ENCODE peak calls at places on chromosomes 16 and 17, in ten cellular contexts. L is NCI-H1417 treated with DMSO at 0.1 percent for 48 hours; N is ecto neural progenitor cell; I is hypothalamus; B is mucosa of descending colon; R is AG04450; J is Panc1; A is CD8-positive, alpha-beta memory T cell; S is cardiac fibroblast; C is HEK293T. H is an unnamed sample.

GRCh38 chr16:83887088-83887487 is 11.8 kb upstream of the MLYCD start:
- DNase-seq in C (no peak), S (peak), B (no peak), N (no peak), L (no peak), A (no peak), R (no peak), I (peak), J (no peak), H (no peak)

GRCh38 chr16:29996773-29997250 is 771 bp downstream of the INO80E start:
- DNase-seq in L (no peak), C (no peak), J (no peak), N (no peak), B (no peak), R (no peak), A (no peak), S (no peak), I (no peak), H (no peak)

GRCh38 chr16:58885528-58886170 is 151.5 kb upstream of the GOT2 start:
- DNase-seq in C (no peak), S (no peak), R (no peak), N (no peak), B (no peak), J (no peak), I (no peak), L (no peak), A (no peak), H (no peak)

GRCh38 chr17:59825533-59826316 is 67.0 kb downstream of the TUBD1 start:
- DNase-seq in B (no peak), N (no peak), I (no peak), R (no peak), S (peak), A (no peak), L (no peak), C (no peak), J (no peak), H (peak)

GRCh38 chr16:85460983-85461813 is 151.9 kb upstream of the GSE1 start:
- DNase-seq in I (no peak), J (no peak), S (peak), N (no peak), L (no peak), B (no peak), R (peak), C (no peak), A (no peak), H (no peak)

GRCh38 chr17:10171057-10171456 is 27.3 kb downstream of the GAS7 start:
- DNase-seq in N (no peak), C (no peak), I (no peak), R (no peak), L (no peak), A (no peak), J (no peak), B (no peak), S (no peak), H (no peak)

GRCh38 chr16:68366062-68366461 is 55.2 kb downstream of the PRMT7 start:
- DNase-seq in A (no peak), S (no peak), R (no peak), B (peak), I (no peak), L (no peak), N (no peak), C (no peak), J (no peak), H (no peak)

GRCh38 chr16:405548-406506 is 4.1 kb downstream of the DECR2 start:
- DNase-seq in A (no peak), C (no peak), B (no peak), I (no peak), N (no peak), J (no peak), R (no peak), S (no peak), L (no peak), H (no peak)

GRCh38 chr17:29909604-29910003 is 20.4 kb downstream of the SSH2 start:
- DNase-seq in C (no peak), A (no peak), L (no peak), B (no peak), J (no peak), I (no peak), R (no peak), N (no peak), S (peak), H (no peak)

GRCh38 chr17:57650548-57650947 is 94.6 kb downstream of the CCDC182 start:
- DNase-seq in B (no peak), R (no peak), C (no peak), I (no peak), A (no peak), S (no peak), L (no peak), N (no peak), J (no peak), H (no peak)

GRCh38 chr17:14149751-14150150 is 80.4 kb downstream of the COX10 start:
- DNase-seq in B (no peak), A (no peak), I (no peak), L (no peak), J (no peak), C (no peak), R (no peak), S (no peak), N (no peak), H (no peak)

GRCh38 chr17:47704116-47704515 is 10.2 kb downstream of the TBKBP1 start:
- DNase-seq in A (no peak), I (no peak), C (no peak), B (peak), S (no peak), J (no peak), L (no peak), N (no peak), R (no peak), H (no peak)

GRCh38 chr16:3282103-3282746 is 1.1 kb upstream of the ZNF263 start:
- DNase-seq in L (no peak), B (no peak), R (no peak), A (no peak), C (peak), S (no peak), I (no peak), N (no peak), J (no peak), H (no peak)

GRCh38 chr17:68302066-68302564 is 10.8 kb downstream of the ARSG start:
- DNase-seq in C (no peak), I (no peak), A (no peak), L (no peak), J (no peak), S (peak), R (no peak), B (no peak), N (no peak), H (no peak)

GRCh38 chr16:85072947-85073346 is 39.3 kb downstream of the CIBAR2 start:
- DNase-seq in R (peak), I (no peak), B (no peak), C (no peak), A (no peak), J (no peak), S (peak), N (no peak), L (no peak), H (peak)

GRCh38 chr17:66343531-66344078 is 41.2 kb downstream of the PRKCA start:
- DNase-seq in R (no peak), L (no peak), I (no peak), C (no peak), S (peak), N (no peak), A (no peak), B (no peak), J (no peak), H (no peak)

GRCh38 chr16:70453891-70454220 is 539 bp upstream of the FCSK start:
- DNase-seq in R (no peak), J (peak), C (peak), N (no peak), S (no peak), B (no peak), I (peak), L (no peak), A (peak), H (no peak)

GRCh38 chr16:69618307-69618706 is 52.5 kb downstream of the NFAT5 start:
- DNase-seq in J (no peak), B (no peak), L (no peak), C (no peak), A (no peak), S (peak), N (no peak), I (no peak), R (no peak), H (no peak)

GRCh38 chr17:70168979-70169706 is at the start of gene KCNJ2:
- DNase-seq in B (peak), L (peak), C (peak), A (no peak), J (no peak), S (peak), R (no peak), I (peak), N (peak), H (no peak)

GRCh38 chr17:35294756-35295155 is 51.9 kb downstream of the SLFN5 start:
- DNase-seq in C (no peak), L (no peak), S (no peak), A (no peak), R (no peak), J (no peak), I (no peak), N (no peak), B (no peak), H (no peak)

GRCh38 chr16:58589311-58589890 is 40.2 kb downstream of the CNOT1 start:
- DNase-seq in N (no peak), R (no peak), J (no peak), I (no peak), S (no peak), C (no peak), B (no peak), A (no peak), L (no peak), H (no peak)

GRCh38 chr16:1335211-1335971 is 1.9 kb downstream of the BAIAP3 start:
- DNase-seq in I (peak), S (no peak), C (no peak), R (no peak), B (no peak), N (no peak), J (no peak), A (no peak), L (no peak), H (no peak)